ENCODE peak calls at places on chromosomes 6 and 20, in seven cellular contexts. K is Karpas-422; C is DND-41; A is HCEC 1CT; H is activated CD8-positive, alpha-beta memory T cell treated with anti-CD3 and anti-CD28 coated beads for 48 hours; F is A172; X is fibroblast of lung. W is an unnamed sample.

GRCh38 chr20:5153152-5153467 is 26.3 kb downstream of the CDS2 start:
- DNase-seq in K (no peak), H (no peak), A (no peak), F (no peak), X (no peak), C (no peak), W (no peak)

GRCh38 chr20:41367393-41367695 is 726 bp upstream of the EMILIN3 start:
- DNase-seq in A (no peak), H (no peak), X (no peak), K (no peak), C (no peak), F (no peak), W (no peak)

GRCh38 chr6:149093643-149094042 is 223.9 kb upstream of the TAB2 start:
- DNase-seq in F (peak; percentile 40), C (no peak), A (peak; percentile 43), X (peak; percentile 81), H (no peak), K (no peak), W (no peak)

GRCh38 chr20:25858495-25859425 is 162.1 kb upstream of the ZNF337 start:
- DNase-seq in F (no peak), X (no peak), C (no peak), K (peak; percentile 49), A (no peak), H (no peak), W (no peak)

GRCh38 chr6:48098923-48099322 is 12.1 kb downstream of the PTCHD4 start:
- DNase-seq in X (peak; percentile 55), A (no peak), H (no peak), K (no peak), C (no peak), F (peak; percentile 50), W (no peak)

GRCh38 chr6:100296810-100297544 is 167.7 kb downstream of the SIM1 start:
- DNase-seq in H (no peak), F (peak; percentile 82), A (peak; percentile 86), X (peak; percentile 91), K (no peak), C (no peak), W (no peak)

GRCh38 chr20:8012724-8013123 is 6.8 kb downstream of the TMX4 start:
- DNase-seq in A (no peak), F (no peak), C (no peak), X (peak; percentile 2), K (no peak), H (no peak), W (no peak)

GRCh38 chr6:118679293-118679692 is 27.9 kb upstream of the CEP85L start:
- DNase-seq in H (no peak), F (no peak), A (peak; percentile 36), K (no peak), X (peak; percentile 69), C (no peak), W (no peak)

GRCh38 chr6:17115251-17116089 is 13.6 kb downstream of the STMND1 start:
- DNase-seq in K (no peak), C (no peak), H (no peak), X (peak; percentile 95), A (peak; percentile 84), F (peak; percentile 77), W (no peak)

GRCh38 chr20:11431613-11432012 is 486.1 kb upstream of the BTBD3 start:
- DNase-seq in A (no peak), K (no peak), X (peak; percentile 89), F (peak; percentile 28), C (no peak), H (no peak), W (no peak)

GRCh38 chr20:19977373-19977770 is 39.8 kb upstream of the NAA20 start:
- DNase-seq in C (no peak), F (peak; percentile 59), H (no peak), A (peak; percentile 16), X (peak; percentile 77), K (no peak), W (no peak)

GRCh38 chr6:91167846-91168245 is 581.0 kb upstream of the MAP3K7 start:
- DNase-seq in F (no peak), C (no peak), X (no peak), A (no peak), H (no peak), K (no peak), W (no peak)

GRCh38 chr6:52577778-52578473 is 1.1 kb upstream of the TRAM2 start:
- DNase-seq in H (no peak), F (no peak), K (peak; percentile 49), C (no peak), X (no peak), A (no peak), W (peak; percentile 12)

GRCh38 chr20:40524071-40524470 is 165.0 kb downstream of the MAFB start:
- DNase-seq in X (peak; percentile 19), A (no peak), H (no peak), F (no peak), C (no peak), K (no peak), W (no peak)

GRCh38 chr6:110390404-110390803 is 25.0 kb downstream of the DDO start:
- DNase-seq in X (no peak), C (no peak), H (no peak), A (no peak), K (no peak), F (no peak), W (no peak)

GRCh38 chr6:41682056-41682477 is 43.8 kb downstream of the MDFI start:
- DNase-seq in X (peak; percentile 87), A (peak; percentile 74), H (peak; percentile 41), K (peak; percentile 85), C (peak; percentile 74), F (peak; percentile 93), W (peak; percentile 79)

GRCh38 chr6:157453131-157453530 is 72.1 kb downstream of the ZDHHC14 start:
- DNase-seq in C (no peak), X (no peak), F (no peak), K (no peak), A (no peak), H (no peak), W (no peak)

GRCh38 chr20:23622839-23623343 is 14.9 kb downstream of the CST3 start:
- DNase-seq in X (peak; percentile 87), F (peak; percentile 95), C (no peak), H (no peak), K (no peak), A (peak; percentile 94), W (no peak)

GRCh38 chr6:144162977-144163376 is 12.7 kb downstream of the STX11 start:
- DNase-seq in A (no peak), F (no peak), H (no peak), K (no peak), C (no peak), X (no peak), W (peak; percentile 24)

GRCh38 chr6:89022747-89023289 is 57.7 kb upstream of the PNRC1 start:
- DNase-seq in C (no peak), X (peak; percentile 81), H (no peak), F (peak; percentile 54), K (no peak), A (peak; percentile 72), W (no peak)

GRCh38 chr6:113858067-113858604 is 991 bp downstream of the MARCKS start:
- DNase-seq in A (peak; percentile 43), X (peak; percentile 53), K (no peak), H (no peak), F (peak; percentile 38), C (no peak), W (peak; percentile 40)

GRCh38 chr6:100078509-100078908 is 84.5 kb upstream of the MCHR2 start:
- DNase-seq in A (peak; percentile 59), F (peak; percentile 77), C (peak; percentile 12), X (peak; percentile 46), H (no peak), K (peak; percentile 63), W (peak; percentile 44)

GRCh38 chr6:168574075-168574698 is 133.2 kb downstream of the SMOC2 start:
- DNase-seq in K (no peak), F (no peak), C (no peak), A (no peak), X (no peak), H (no peak), W (no peak)

GRCh38 chr6:110895907-110896608 is 21.5 kb downstream of the AMD1 start:
- DNase-seq in C (no peak), H (no peak), X (no peak), F (no peak), A (no peak), K (no peak), W (no peak)

GRCh38 chr6:30814137-30815084 is 69.9 kb upstream of the DDR1 start:
- DNase-seq in H (no peak), K (no peak), A (peak; percentile 86), C (no peak), X (peak; percentile 88), F (peak; percentile 91), W (no peak)

GRCh38 chr20:59670786-59671492 is 66.6 kb downstream of the PHACTR3 start:
- DNase-seq in K (no peak), C (no peak), H (no peak), A (no peak), X (no peak), F (no peak), W (no peak)

GRCh38 chr6:32967151-32968091 is 973 bp upstream of the BRD2 start:
- DNase-seq in F (peak; percentile 46), X (peak; percentile 49), H (no peak), A (peak; percentile 67), K (peak; percentile 84), C (peak; percentile 58), W (peak; percentile 92)

GRCh38 chr6:25991785-25992412 is 29.3 kb downstream of the TRIM38 start:
- DNase-seq in H (peak; percentile 22), F (peak; percentile 25), C (peak; percentile 67), A (peak; percentile 55), X (peak; percentile 56), K (peak; percentile 91), W (peak; percentile 90)

GRCh38 chr20:58692579-58693225 is at the start of gene NPEPL1:
- DNase-seq in X (peak; percentile 78), C (peak; percentile 61), F (no peak), K (peak; percentile 92), H (peak; percentile 47), A (peak; percentile 77), W (peak; percentile 63)

GRCh38 chr6:170139531-170139930 is 151.3 kb downstream of the DLL1 start:
- DNase-seq in H (no peak), X (no peak), K (no peak), C (no peak), A (no peak), F (no peak), W (no peak)

GRCh38 chr6:154930490-154930889 is 64.6 kb upstream of the TIAM2 start:
- DNase-seq in K (no peak), A (no peak), F (no peak), C (no peak), H (no peak), X (no peak), W (no peak)

GRCh38 chr6:104418125-104418524 is 441.6 kb downstream of the HACE1 start:
- DNase-seq in K (no peak), F (no peak), C (peak; percentile 4), H (no peak), A (no peak), X (no peak), W (no peak)

GRCh38 chr20:39916236-39916635 is 772.8 kb downstream of the MAFB start:
- DNase-seq in A (no peak), F (no peak), X (peak; percentile 46), H (no peak), K (no peak), C (no peak), W (no peak)

GRCh38 chr20:3248993-3249347 is 10.0 kb upstream of the SLC4A11 start:
- DNase-seq in A (no peak), F (no peak), K (no peak), H (no peak), X (no peak), C (no peak), W (no peak)

GRCh38 chr20:8518878-8519277 is 386.8 kb downstream of the PLCB1 start:
- DNase-seq in C (no peak), X (no peak), A (no peak), K (no peak), H (no peak), F (no peak), W (no peak)

GRCh38 chr20:63771046-63771707 is 31.6 kb downstream of the SLC2A4RG start:
- DNase-seq in A (no peak), C (no peak), H (no peak), K (no peak), F (no peak), X (no peak), W (no peak)

GRCh38 chr20:57400262-57400701 is 9.1 kb downstream of the RBM38 start:
- DNase-seq in F (peak; percentile 62), C (no peak), H (no peak), K (peak; percentile 90), A (no peak), X (no peak), W (peak; percentile 68)

GRCh38 chr6:111842891-111843290 is 30.4 kb downstream of the FYN start:
- DNase-seq in K (no peak), C (no peak), A (no peak), H (no peak), F (peak; percentile 11), X (peak; percentile 73), W (no peak)